ENCODE peak calls at places on chromosomes 1 and 21, in six cellular contexts. H is brain microvascular endothelial cell, Y is left ventricle myocardium inferior, T is NB4, Z is cardiac muscle cell, K is OCI-LY7. P is an unnamed sample.

GRCh38 chr1:159930216-159930615 is 4.9 kb upstream of the TAGLN2 start:
- DNase-seq in Y (no peak), K (no peak), Z (no peak), T (no peak), H (no peak), P (no peak)

GRCh38 chr1:198153103-198153502 is 3.7 kb upstream of the NEK7 start:
- DNase-seq in Z (no peak), K (no peak), T (peak; percentile 20), H (peak; percentile 66), Y (no peak), P (peak; percentile 82)

GRCh38 chr1:93666613-93667384 is 14.8 kb downstream of the BCAR3 start:
- DNase-seq in H (no peak), T (no peak), Y (no peak), Z (peak; percentile 36), K (no peak), P (peak; percentile 90)

GRCh38 chr21:14358775-14359174 is 24.2 kb downstream of the HSPA13 start:
- DNase-seq in Z (no peak), H (peak; percentile 2), T (no peak), K (no peak), Y (no peak), P (peak; percentile 42)

GRCh38 chr1:245056913-245057312 is 97.9 kb upstream of the KIF26B start:
- DNase-seq in H (no peak), T (peak; percentile 96), Y (no peak), Z (no peak), K (no peak), P (no peak)

GRCh38 chr1:89941110-89941770 is 53.7 kb upstream of the ZNF326 start:
- DNase-seq in T (peak; percentile 82), K (peak; percentile 14), H (no peak), Z (no peak), Y (no peak), P (no peak)

GRCh38 chr1:20124451-20125057 is 5.2 kb upstream of the PLA2G2D start:
- DNase-seq in H (peak; percentile 79), K (no peak), T (no peak), Z (no peak), Y (no peak), P (peak; percentile 92)

GRCh38 chr1:19066248-19066873 is 109.9 kb upstream of the IFFO2 start:
- DNase-seq in T (no peak), Y (no peak), Z (peak; percentile 49), H (no peak), K (no peak), P (peak; percentile 77)

GRCh38 chr1:59290173-59290954 is 6.5 kb upstream of the FGGY start:
- DNase-seq in K (peak; percentile 29), Y (no peak), H (peak; percentile 35), T (peak; percentile 81), Z (peak; percentile 47), P (peak; percentile 87)

GRCh38 chr1:160244209-160244608 is 18.1 kb downstream of the DCAF8 start:
- DNase-seq in Z (no peak), H (no peak), K (no peak), Y (no peak), T (no peak), P (no peak)

GRCh38 chr1:25183126-25183980 is 48.9 kb downstream of the SYF2 start:
- DNase-seq in Y (no peak), H (no peak), T (no peak), K (no peak), Z (no peak), P (no peak)

GRCh38 chr1:220788146-220788545 is 1.4 kb downstream of the MTARC1 start:
- DNase-seq in Y (no peak), T (no peak), K (no peak), Z (no peak), H (no peak), P (peak; percentile 54)

GRCh38 chr21:32819702-32820101 is 48.1 kb upstream of the PAXBP1 start:
- DNase-seq in T (no peak), Y (no peak), H (peak; percentile 63), K (no peak), Z (no peak), P (peak; percentile 67)

GRCh38 chr1:176996455-176997090 is 167.9 kb downstream of the ASTN1 start:
- DNase-seq in H (no peak), K (no peak), T (no peak), Y (no peak), Z (peak; percentile 9), P (no peak)

GRCh38 chr1:157641177-157641576 is 43.3 kb upstream of the FCRL4 start:
- DNase-seq in K (no peak), Y (no peak), H (no peak), Z (no peak), T (no peak), P (no peak)

GRCh38 chr1:161139765-161140164 is 7.3 kb upstream of the DEDD start:
- DNase-seq in Y (no peak), H (peak; percentile 62), Z (peak; percentile 67), K (peak; percentile 52), T (peak; percentile 70), P (peak; percentile 77)

GRCh38 chr1:218371927-218372672 is 27.0 kb downstream of the TGFB2 start:
- DNase-seq in Y (no peak), T (no peak), H (no peak), Z (no peak), K (no peak), P (no peak)

GRCh38 chr1:67732750-67733151 is 47.8 kb downstream of the GADD45A start:
- DNase-seq in T (peak; percentile 32), H (peak; percentile 96), Z (no peak), Y (peak; percentile 49), K (peak; percentile 35), P (no peak)

GRCh38 chr21:44874497-44875331 is 1.2 kb upstream of the PTTG1IP start:
- DNase-seq in H (no peak), T (peak; percentile 50), Y (peak; percentile 82), K (peak; percentile 34), Z (peak; percentile 17), P (peak; percentile 61)

GRCh38 chr1:39952359-39953110 is 2.4 kb upstream of the MFSD2A start:
- DNase-seq in Z (no peak), T (no peak), K (no peak), H (no peak), Y (no peak), P (no peak)

GRCh38 chr1:222310830-222311229 is 237.1 kb downstream of the HHIPL2 start:
- DNase-seq in T (no peak), Y (peak; percentile 34), Z (no peak), H (no peak), K (no peak), P (no peak)

GRCh38 chr1:29426701-29427279 is 190.5 kb downstream of the PTPRU start:
- DNase-seq in T (no peak), H (no peak), Y (peak; percentile 28), K (no peak), Z (no peak), P (no peak)

GRCh38 chr1:229105109-229105508 is 165.8 kb upstream of the RAB4A start:
- DNase-seq in K (no peak), H (no peak), Z (no peak), Y (no peak), T (no peak), P (no peak)

GRCh38 chr1:226675720-226676357 is 63.2 kb downstream of the ITPKB start:
- DNase-seq in K (peak; percentile 63), Z (no peak), H (no peak), Y (no peak), T (no peak), P (no peak)
- TF ChIP-seq CTCF in K (no peak), Z (no peak), H (no peak), Y (no peak), T (no peak), P (no peak)

GRCh38 chr1:153354515-153355193 is 3.0 kb upstream of the S100A9 start:
- DNase-seq in H (no peak), Z (no peak), T (no peak), Y (no peak), K (no peak), P (no peak)

GRCh38 chr1:153355445-153356071 is 2.1 kb upstream of the S100A9 start:
- DNase-seq in H (peak; percentile 18), K (peak; percentile 52), Y (peak; percentile 61), Z (peak; percentile 69), T (peak; percentile 88), P (peak; percentile 94)

GRCh38 chr1:153352523-153352922 is 3.9 kb upstream of the PGLYRP4 start:
- DNase-seq in K (peak; percentile 65), T (peak; percentile 75), Z (peak; percentile 85), H (peak; percentile 58), Y (peak; percentile 62), P (peak; percentile 87)

GRCh38 chr1:153356392-153357075 is 1.1 kb upstream of the S100A9 start:
- DNase-seq in K (no peak), Z (no peak), Y (no peak), H (no peak), T (no peak), P (no peak)

DNA sequence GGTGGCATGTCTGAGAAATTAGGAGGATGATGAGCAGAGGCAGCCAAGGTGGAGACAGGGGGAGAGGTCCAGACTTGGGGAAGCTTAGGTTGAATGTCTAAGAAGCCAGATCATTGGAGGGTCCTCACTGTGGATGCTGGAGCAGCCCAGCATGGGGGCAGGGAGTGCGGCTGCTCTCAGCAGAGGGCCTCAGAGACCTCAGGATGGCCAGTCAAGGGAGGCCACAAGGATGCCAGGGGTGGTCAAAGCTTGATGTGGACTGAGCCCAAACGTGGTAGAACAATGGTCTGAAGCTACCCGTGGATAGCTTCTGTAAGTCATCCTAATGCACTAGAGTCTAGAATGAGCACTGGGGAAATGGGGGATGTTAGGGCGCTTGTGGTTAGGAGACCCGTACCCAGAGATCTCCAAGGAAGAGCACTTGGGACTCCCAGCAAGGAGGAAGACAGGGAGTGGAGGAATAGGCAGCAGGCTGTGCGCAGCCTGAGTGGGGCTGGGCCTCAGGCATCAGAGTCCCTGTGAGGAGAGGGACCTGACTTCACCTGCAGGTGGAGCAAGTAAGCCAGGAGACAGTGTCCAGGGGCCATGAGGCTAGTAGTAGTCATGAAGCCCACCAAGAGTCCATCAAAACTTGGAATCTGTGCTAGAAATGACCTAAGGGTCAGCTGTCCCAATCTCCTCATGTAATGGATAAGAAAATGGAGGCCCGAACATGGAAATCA is 4.3 kb upstream of the S100A9 start:
- DNase-seq in Z (peak; percentile 60), T (peak; percentile 39), H (no peak), K (peak; percentile 7), Y (no peak), P (peak; percentile 63)
- TF ChIP-seq CTCF in Z (peak; percentile 47), T (peak; percentile 57), H (peak; percentile 63), K (peak; percentile 46), Y (peak; percentile 40), P (peak; percentile 72)

GRCh38 chr21:15627823-15628222 is 102.0 kb upstream of the USP25 start:
- DNase-seq in Z (no peak), H (no peak), Y (no peak), T (no peak), K (no peak), P (no peak)
- TF ChIP-seq CTCF in Z (no peak), H (no peak), Y (no peak), T (no peak), K (no peak), P (no peak)

GRCh38 chr1:155052412-155053400 is 1.6 kb downstream of the ADAM15 start:
- DNase-seq in Y (peak; percentile 67), T (peak; percentile 69), Z (no peak), K (peak; percentile 48), H (no peak), P (peak; percentile 68)
- TF ChIP-seq CTCF in Y (no peak), T (peak; percentile 43), Z (peak; percentile 24), K (peak; percentile 67), H (peak; percentile 51), P (peak; percentile 68)

GRCh38 chr21:19781881-19782652 is 1216.1 kb upstream of the NCAM2 start:
- DNase-seq in T (no peak), Z (no peak), Y (no peak), H (no peak), K (no peak), P (no peak)
- TF ChIP-seq CTCF in T (no peak), Z (no peak), Y (no peak), H (no peak), K (no peak), P (no peak)

GRCh38 chr1:108643492-108644333 is 17.2 kb downstream of the HENMT1 start:
- DNase-seq in Y (no peak), T (peak; percentile 81), K (peak; percentile 69), H (peak; percentile 61), Z (peak; percentile 70), P (peak; percentile 69)
- TF ChIP-seq CTCF in Y (peak; percentile 83), T (no peak), K (peak; percentile 90), H (peak; percentile 63), Z (peak; percentile 58), P (peak; percentile 51)

P was measured in MCF 10A.